ENCODE peak calls at places on chromosomes 5 and 9, in ten cellular contexts. One of them, this sample, is unnamed.

GRCh38 chr9:113543286-113544000 is 79.9 kb downstream of the RGS3 start:
- DNase-seq in hepatocyte: no peak
- DNase-seq in adrenal gland: no peak
- DNase-seq in spleen: peak
- DNase-seq in HCT116: no peak
- DNase-seq in fibroblast of lung: no peak
- DNase-seq in heart left ventricle: no peak
- DNase-seq in BE2C: no peak
- DNase-seq in H7: no peak
- DNase-seq in AG10803: no peak
- DNase-seq in this sample: no peak

GRCh38 chr9:96667363-96667728 is 12.2 kb upstream of the PRXL2C start:
- DNase-seq in hepatocyte: no peak
- DNase-seq in adrenal gland: no peak
- DNase-seq in spleen: no peak
- DNase-seq in HCT116: no peak
- DNase-seq in fibroblast of lung: no peak
- DNase-seq in heart left ventricle: no peak
- DNase-seq in BE2C: no peak
- DNase-seq in H7: peak
- DNase-seq in AG10803: no peak
- DNase-seq in this sample: no peak

GRCh38 chr9:97179616-97180015 is 127.8 kb upstream of the CCDC180 start:
- DNase-seq in hepatocyte: no peak
- DNase-seq in adrenal gland: no peak
- DNase-seq in spleen: no peak
- DNase-seq in HCT116: no peak
- DNase-seq in fibroblast of lung: no peak
- DNase-seq in heart left ventricle: no peak
- DNase-seq in BE2C: no peak
- DNase-seq in H7: no peak
- DNase-seq in AG10803: no peak
- DNase-seq in this sample: no peak

GRCh38 chr5:15966066-15966640 is 213.4 kb downstream of the MARCHF11 start:
- DNase-seq in hepatocyte: no peak
- DNase-seq in adrenal gland: no peak
- DNase-seq in spleen: no peak
- DNase-seq in HCT116: no peak
- DNase-seq in fibroblast of lung: peak
- DNase-seq in heart left ventricle: no peak
- DNase-seq in BE2C: no peak
- DNase-seq in H7: no peak
- DNase-seq in AG10803: no peak
- DNase-seq in this sample: no peak

GRCh38 chr9:75775173-75775572 is 115.3 kb upstream of the PCSK5 start:
- DNase-seq in hepatocyte: no peak
- DNase-seq in adrenal gland: no peak
- DNase-seq in spleen: no peak
- DNase-seq in HCT116: no peak
- DNase-seq in fibroblast of lung: no peak
- DNase-seq in heart left ventricle: peak
- DNase-seq in BE2C: no peak
- DNase-seq in H7: no peak
- DNase-seq in AG10803: no peak
- DNase-seq in this sample: no peak

GRCh38 chr5:19880859-19881436 is 107.1 kb downstream of the CDH18 start:
- DNase-seq in hepatocyte: peak
- DNase-seq in adrenal gland: no peak
- DNase-seq in spleen: no peak
- DNase-seq in HCT116: no peak
- DNase-seq in fibroblast of lung: no peak
- DNase-seq in heart left ventricle: no peak
- DNase-seq in BE2C: no peak
- DNase-seq in H7: no peak
- DNase-seq in AG10803: no peak
- DNase-seq in this sample: peak

GRCh38 chr9:123651273-123651672 is 278.7 kb downstream of the DENND1A start:
- DNase-seq in hepatocyte: no peak
- DNase-seq in adrenal gland: no peak
- DNase-seq in spleen: no peak
- DNase-seq in HCT116: no peak
- DNase-seq in fibroblast of lung: no peak
- DNase-seq in heart left ventricle: no peak
- DNase-seq in BE2C: no peak
- DNase-seq in H7: no peak
- DNase-seq in AG10803: no peak
- DNase-seq in this sample: no peak

GRCh38 chr5:135204151-135204600 is 170.1 kb upstream of the PITX1 start:
- DNase-seq in hepatocyte: no peak
- DNase-seq in adrenal gland: no peak
- DNase-seq in spleen: no peak
- DNase-seq in HCT116: no peak
- DNase-seq in fibroblast of lung: no peak
- DNase-seq in heart left ventricle: no peak
- DNase-seq in BE2C: no peak
- DNase-seq in H7: no peak
- DNase-seq in AG10803: no peak
- DNase-seq in this sample: peak

GRCh38 chr5:112555197-112555596 is 136.1 kb upstream of the EPB41L4A start:
- DNase-seq in hepatocyte: no peak
- DNase-seq in adrenal gland: no peak
- DNase-seq in spleen: no peak
- DNase-seq in HCT116: no peak
- DNase-seq in fibroblast of lung: no peak
- DNase-seq in heart left ventricle: no peak
- DNase-seq in BE2C: no peak
- DNase-seq in H7: no peak
- DNase-seq in AG10803: no peak
- DNase-seq in this sample: no peak

GRCh38 chr9:129481824-129482511 is 138.9 kb downstream of the C9orf50 start:
- DNase-seq in hepatocyte: peak
- DNase-seq in adrenal gland: no peak
- DNase-seq in spleen: peak
- DNase-seq in HCT116: no peak
- DNase-seq in fibroblast of lung: no peak
- DNase-seq in heart left ventricle: peak
- DNase-seq in BE2C: peak
- DNase-seq in H7: peak
- DNase-seq in AG10803: peak
- DNase-seq in this sample: peak

GRCh38 chr9:100442072-100442471 is 15.1 kb downstream of the MSANTD3 start:
- DNase-seq in hepatocyte: no peak
- DNase-seq in adrenal gland: no peak
- DNase-seq in spleen: no peak
- DNase-seq in HCT116: no peak
- DNase-seq in fibroblast of lung: no peak
- DNase-seq in heart left ventricle: no peak
- DNase-seq in BE2C: no peak
- DNase-seq in H7: no peak
- DNase-seq in AG10803: no peak
- DNase-seq in this sample: no peak

GRCh38 chr5:2724831-2725230 is 26.6 kb downstream of the IRX2 start:
- DNase-seq in hepatocyte: no peak
- DNase-seq in adrenal gland: no peak
- DNase-seq in spleen: no peak
- DNase-seq in HCT116: no peak
- DNase-seq in fibroblast of lung: no peak
- DNase-seq in heart left ventricle: no peak
- DNase-seq in BE2C: no peak
- DNase-seq in H7: no peak
- DNase-seq in AG10803: no peak
- DNase-seq in this sample: no peak

GRCh38 chr5:59709833-59710232 is 183.7 kb downstream of the PDE4D start:
- DNase-seq in hepatocyte: peak
- DNase-seq in adrenal gland: no peak
- DNase-seq in spleen: no peak
- DNase-seq in HCT116: no peak
- DNase-seq in fibroblast of lung: peak
- DNase-seq in heart left ventricle: no peak
- DNase-seq in BE2C: no peak
- DNase-seq in H7: no peak
- DNase-seq in AG10803: peak
- DNase-seq in this sample: peak

GRCh38 chr5:142689081-142689480 is 3.2 kb upstream of the FGF1 start:
- DNase-seq in hepatocyte: no peak
- DNase-seq in adrenal gland: no peak
- DNase-seq in spleen: no peak
- DNase-seq in HCT116: no peak
- DNase-seq in fibroblast of lung: no peak
- DNase-seq in heart left ventricle: no peak
- DNase-seq in BE2C: no peak
- DNase-seq in H7: no peak
- DNase-seq in AG10803: no peak
- DNase-seq in this sample: no peak

GRCh38 chr5:50963647-50964584 is 297.5 kb downstream of the PARP8 start:
- DNase-seq in hepatocyte: peak
- DNase-seq in adrenal gland: no peak
- DNase-seq in spleen: no peak
- DNase-seq in HCT116: no peak
- DNase-seq in fibroblast of lung: no peak
- DNase-seq in heart left ventricle: no peak
- DNase-seq in BE2C: peak
- DNase-seq in H7: peak
- DNase-seq in AG10803: no peak
- DNase-seq in this sample: peak

GRCh38 chr5:633521-633955 is 21.4 kb downstream of the CEP72 start:
- DNase-seq in hepatocyte: no peak
- DNase-seq in adrenal gland: no peak
- DNase-seq in spleen: peak
- DNase-seq in HCT116: no peak
- DNase-seq in fibroblast of lung: peak
- DNase-seq in heart left ventricle: no peak
- DNase-seq in BE2C: no peak
- DNase-seq in H7: no peak
- DNase-seq in AG10803: no peak
- DNase-seq in this sample: peak

GRCh38 chr5:124868661-124869060 is 122.2 kb upstream of the ZNF608 start:
- DNase-seq in hepatocyte: no peak
- DNase-seq in adrenal gland: no peak
- DNase-seq in spleen: no peak
- DNase-seq in HCT116: no peak
- DNase-seq in fibroblast of lung: no peak
- DNase-seq in heart left ventricle: no peak
- DNase-seq in BE2C: no peak
- DNase-seq in H7: no peak
- DNase-seq in AG10803: peak
- DNase-seq in this sample: no peak

GRCh38 chr9:120723547-120723946 is 9.3 kb upstream of the MEGF9 start:
- DNase-seq in hepatocyte: no peak
- DNase-seq in adrenal gland: peak
- DNase-seq in spleen: no peak
- DNase-seq in HCT116: no peak
- DNase-seq in fibroblast of lung: peak
- DNase-seq in heart left ventricle: no peak
- DNase-seq in BE2C: no peak
- DNase-seq in H7: no peak
- DNase-seq in AG10803: peak
- DNase-seq in this sample: no peak

GRCh38 chr9:69279084-69279729 is 45.8 kb upstream of the ENTREP1 start:
- DNase-seq in hepatocyte: no peak
- DNase-seq in adrenal gland: no peak
- DNase-seq in spleen: no peak
- DNase-seq in HCT116: no peak
- DNase-seq in fibroblast of lung: no peak
- DNase-seq in heart left ventricle: no peak
- DNase-seq in BE2C: no peak
- DNase-seq in H7: no peak
- DNase-seq in AG10803: no peak
- DNase-seq in this sample: no peak

GRCh38 chr9:134664446-134664845 is 22.8 kb downstream of the COL5A1 start:
- DNase-seq in hepatocyte: no peak
- DNase-seq in adrenal gland: no peak
- DNase-seq in spleen: no peak
- DNase-seq in HCT116: no peak
- DNase-seq in fibroblast of lung: no peak
- DNase-seq in heart left ventricle: no peak
- DNase-seq in BE2C: no peak
- DNase-seq in H7: no peak
- DNase-seq in AG10803: no peak
- DNase-seq in this sample: no peak

GRCh38 chr5:174324680-174325079 is 279.2 kb downstream of the NSG2 start:
- DNase-seq in hepatocyte: no peak
- DNase-seq in adrenal gland: no peak
- DNase-seq in spleen: no peak
- DNase-seq in HCT116: no peak
- DNase-seq in fibroblast of lung: no peak
- DNase-seq in heart left ventricle: no peak
- DNase-seq in BE2C: no peak
- DNase-seq in H7: no peak
- DNase-seq in AG10803: no peak
- DNase-seq in this sample: no peak

GRCh38 chr9:27005491-27005890 is at the start of gene LRRC19:
- DNase-seq in hepatocyte: no peak
- DNase-seq in adrenal gland: no peak
- DNase-seq in spleen: no peak
- DNase-seq in HCT116: no peak
- DNase-seq in fibroblast of lung: no peak
- DNase-seq in heart left ventricle: no peak
- DNase-seq in BE2C: no peak
- DNase-seq in H7: no peak
- DNase-seq in AG10803: no peak
- DNase-seq in this sample: no peak
- H3K4me3 ChIP-seq in hepatocyte: peak
- H3K4me3 ChIP-seq in adrenal gland: no peak
- H3K4me3 ChIP-seq in spleen: no peak
- H3K4me3 ChIP-seq in HCT116: no peak
- H3K4me3 ChIP-seq in fibroblast of lung: no peak
- H3K4me3 ChIP-seq in heart left ventricle: no peak
- H3K4me3 ChIP-seq in BE2C: no peak
- H3K4me3 ChIP-seq in H7: no peak
- H3K4me3 ChIP-seq in AG10803: no peak
- H3K4me3 ChIP-seq in this sample: no peak

GRCh38 chr9:87405677-87406544 is 91.8 kb upstream of the DAPK1 start:
- DNase-seq in hepatocyte: no peak
- DNase-seq in adrenal gland: peak
- DNase-seq in spleen: no peak
- DNase-seq in HCT116: no peak
- DNase-seq in fibroblast of lung: peak
- DNase-seq in heart left ventricle: no peak
- DNase-seq in BE2C: no peak
- DNase-seq in H7: no peak
- DNase-seq in AG10803: peak
- DNase-seq in this sample: peak
- H3K4me3 ChIP-seq in hepatocyte: no peak
- H3K4me3 ChIP-seq in adrenal gland: no peak
- H3K4me3 ChIP-seq in spleen: no peak
- H3K4me3 ChIP-seq in HCT116: no peak
- H3K4me3 ChIP-seq in fibroblast of lung: no peak
- H3K4me3 ChIP-seq in heart left ventricle: no peak
- H3K4me3 ChIP-seq in BE2C: no peak
- H3K4me3 ChIP-seq in H7: no peak
- H3K4me3 ChIP-seq in AG10803: no peak
- H3K4me3 ChIP-seq in this sample: no peak

GRCh38 chr5:11719888-11720481 is 184.3 kb downstream of the CTNND2 start:
- DNase-seq in hepatocyte: peak
- DNase-seq in adrenal gland: peak
- DNase-seq in spleen: no peak
- DNase-seq in HCT116: no peak
- DNase-seq in fibroblast of lung: no peak
- DNase-seq in heart left ventricle: peak
- DNase-seq in BE2C: peak
- DNase-seq in H7: peak
- DNase-seq in AG10803: no peak
- DNase-seq in this sample: peak
- H3K4me3 ChIP-seq in hepatocyte: no peak
- H3K4me3 ChIP-seq in adrenal gland: no peak
- H3K4me3 ChIP-seq in spleen: no peak
- H3K4me3 ChIP-seq in HCT116: no peak
- H3K4me3 ChIP-seq in fibroblast of lung: no peak
- H3K4me3 ChIP-seq in heart left ventricle: no peak
- H3K4me3 ChIP-seq in BE2C: no peak
- H3K4me3 ChIP-seq in H7: no peak
- H3K4me3 ChIP-seq in AG10803: no peak
- H3K4me3 ChIP-seq in this sample: no peak

GRCh38 chr9:684950-685340 is 156.6 kb upstream of the DMRT1 start:
- DNase-seq in hepatocyte: peak
- DNase-seq in adrenal gland: no peak
- DNase-seq in spleen: no peak
- DNase-seq in HCT116: no peak
- DNase-seq in fibroblast of lung: peak
- DNase-seq in heart left ventricle: no peak
- DNase-seq in BE2C: no peak
- DNase-seq in H7: no peak
- DNase-seq in AG10803: peak
- DNase-seq in this sample: peak
- H3K4me3 ChIP-seq in hepatocyte: no peak
- H3K4me3 ChIP-seq in adrenal gland: no peak
- H3K4me3 ChIP-seq in spleen: no peak
- H3K4me3 ChIP-seq in HCT116: no peak
- H3K4me3 ChIP-seq in fibroblast of lung: no peak
- H3K4me3 ChIP-seq in heart left ventricle: no peak
- H3K4me3 ChIP-seq in BE2C: no peak
- H3K4me3 ChIP-seq in H7: no peak
- H3K4me3 ChIP-seq in AG10803: peak
- H3K4me3 ChIP-seq in this sample: peak

This sample was measured in A673.